ENCODE peak calls at places on chromosome 17, in four cellular contexts. R, Q, N and V are unnamed samples.

GRCh38 chr17:40373324-40373723 is 8.8 kb upstream of the GJD3 start:
- DNase-seq in R (no peak), Q (no peak), N (no peak), V (no peak)

GRCh38 chr17:15886221-15886620 is 58.7 kb upstream of the ADORA2B start:
- DNase-seq in R (no peak), Q (no peak), N (no peak), V (no peak)

GRCh38 chr17:37475713-37476420 is 13.8 kb upstream of the DUSP14 start:
- DNase-seq in R (no peak), Q (no peak), N (no peak), V (no peak)

GRCh38 chr17:50511058-50511457 is 2.8 kb downstream of the MYCBPAP start:
- DNase-seq in R (peak), Q (no peak), N (no peak), V (no peak)

GRCh38 chr17:15263206-15263579 is 1.9 kb downstream of the PMP22 start:
- DNase-seq in R (no peak), Q (peak), N (peak), V (no peak)

GRCh38 chr17:35991075-35991474 is 4.5 kb upstream of the CCL14 start:
- DNase-seq in R (no peak), Q (no peak), N (no peak), V (no peak)

GRCh38 chr17:16649585-16649984 is 4.1 kb downstream of the ZNF624 start:
- DNase-seq in R (no peak), Q (no peak), N (no peak), V (no peak)

GRCh38 chr17:66571745-66572144 is 263.2 kb upstream of the CACNG5 start:
- DNase-seq in R (no peak), Q (no peak), N (no peak), V (no peak)

GRCh38 chr17:8789743-8790142 is 9.4 kb downstream of the MFSD6L start:
- DNase-seq in R (no peak), Q (no peak), N (no peak), V (no peak)

GRCh38 chr17:65801513-65801912 is 240.1 kb upstream of the AXIN2 start:
- DNase-seq in R (no peak), Q (no peak), N (no peak), V (no peak)

GRCh38 chr17:38925263-38925995 is at the start of gene LASP1NB:
- DNase-seq in R (no peak), Q (no peak), N (no peak), V (peak)

GRCh38 chr17:55285340-55286301 is 20.9 kb downstream of the HLF start:
- DNase-seq in R (no peak), Q (peak), N (peak), V (no peak)

GRCh38 chr17:68155692-68156091 is 92.2 kb upstream of the AMZ2 start:
- DNase-seq in R (no peak), Q (no peak), N (no peak), V (no peak)

GRCh38 chr17:29176500-29177351 is 3.5 kb downstream of the MYO18A start:
- DNase-seq in R (peak), Q (no peak), N (peak), V (peak)

GRCh38 chr17:36824678-36825091 is 112.6 kb upstream of the LHX1 start:
- DNase-seq in R (no peak), Q (no peak), N (no peak), V (no peak)

GRCh38 chr17:72498671-72499210 is 377.9 kb downstream of the SOX9 start:
- DNase-seq in R (no peak), Q (no peak), N (no peak), V (no peak)

GRCh38 chr17:70099267-70099666 is 24.2 kb downstream of the KCNJ16 start:
- DNase-seq in R (no peak), Q (no peak), N (no peak), V (no peak)

GRCh38 chr17:80708497-80708896 is 163.9 kb downstream of the RPTOR start:
- DNase-seq in R (no peak), Q (no peak), N (no peak), V (no peak)

GRCh38 chr17:39174907-39175694 is 9.1 kb upstream of the ARL5C start:
- DNase-seq in R (peak), Q (peak), N (peak), V (peak)

DNA sequence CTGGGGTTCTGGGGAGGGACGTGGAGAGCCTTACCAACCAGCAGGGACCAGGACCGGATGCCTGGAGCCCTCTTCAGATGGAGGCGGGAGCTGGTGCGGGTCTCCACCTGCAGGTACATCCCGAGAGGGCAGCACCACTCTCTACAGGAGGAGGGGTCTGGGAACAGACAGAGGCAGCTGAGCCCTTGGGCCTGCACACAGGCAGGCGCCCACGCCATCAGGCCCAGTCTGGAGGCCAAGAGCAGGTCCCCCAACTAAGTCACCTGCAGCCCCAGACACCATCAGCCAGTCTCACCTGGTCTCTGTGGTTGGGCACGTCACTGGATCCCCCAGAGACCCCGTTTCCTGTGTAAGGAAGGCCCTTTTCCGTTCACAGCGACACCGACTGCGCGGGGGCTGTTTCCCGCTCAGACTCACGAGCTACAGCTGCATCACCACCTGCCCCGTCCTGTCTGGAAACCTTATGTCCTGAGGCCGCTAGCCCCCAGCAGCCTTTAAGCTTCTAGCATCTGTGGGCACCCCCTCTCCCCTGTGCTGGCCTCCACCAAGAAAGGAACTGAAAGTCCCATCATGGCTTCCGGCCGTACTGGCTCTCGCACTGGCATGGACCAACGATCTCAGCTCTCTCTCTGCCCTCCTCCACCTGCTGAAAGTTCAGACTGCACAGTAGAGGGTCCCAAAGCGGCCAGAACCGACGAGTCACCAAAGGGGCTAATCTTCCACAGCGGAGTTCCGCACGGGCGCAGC is 1.2 kb downstream of the CYBC1 start:
- DNase-seq in R (peak), Q (no peak), N (no peak), V (peak)
- H3K4me3 ChIP-seq in R (peak), Q (peak), N (peak), V (peak)

GRCh38 chr17:78341559-78342437 is 18.1 kb downstream of the SOCS3 start:
- DNase-seq in R (no peak), Q (peak), N (no peak), V (no peak)

GRCh38 chr17:78343099-78343432 is 16.8 kb downstream of the SOCS3 start:
- DNase-seq in R (peak), Q (no peak), N (peak), V (no peak)

GRCh38 chr17:78338860-78339259 is 21.0 kb downstream of the SOCS3 start:
- DNase-seq in R (peak), Q (no peak), N (no peak), V (no peak)

GRCh38 chr17:78342438-78343098 is 17.3 kb downstream of the SOCS3 start:
- DNase-seq in R (no peak), Q (no peak), N (no peak), V (no peak)

DNA sequence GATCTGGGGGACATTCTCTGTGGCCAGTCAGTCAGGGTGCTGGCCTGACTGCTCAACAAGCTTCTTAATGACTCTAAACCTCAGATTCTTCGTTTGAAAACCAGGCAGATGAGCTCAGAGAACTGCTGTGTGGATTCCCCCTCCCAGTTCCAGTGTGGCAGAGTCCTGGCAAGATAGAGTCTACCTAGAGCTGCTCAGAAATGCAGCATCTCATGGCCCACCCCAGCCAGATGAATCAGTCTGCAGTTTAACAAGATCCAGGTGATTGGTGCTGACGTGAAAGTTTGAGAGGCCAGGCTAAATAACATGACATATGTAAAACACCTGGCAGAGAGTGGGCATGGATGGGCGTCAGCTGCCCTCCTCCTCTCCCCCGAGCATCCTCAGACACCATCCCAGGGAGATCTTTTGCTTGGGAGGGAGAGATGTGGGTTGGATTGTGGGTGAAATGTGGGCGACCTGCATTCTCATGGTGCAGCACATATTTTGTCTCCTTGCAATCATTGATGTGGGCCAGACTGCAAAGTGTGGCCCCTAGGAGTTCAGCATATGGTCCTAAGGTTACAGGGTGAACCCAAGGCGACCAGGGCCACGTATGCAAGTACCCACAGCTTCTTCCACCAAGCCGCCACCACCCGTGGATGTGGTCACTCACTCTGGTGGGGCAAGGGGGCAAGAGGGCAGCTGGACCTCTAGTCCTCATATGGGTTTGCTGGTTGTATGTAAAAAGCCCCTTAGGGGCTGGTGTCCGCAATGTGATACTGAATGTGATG is 19.5 kb downstream of the SOCS3 start:
- DNase-seq in R (peak), Q (no peak), N (no peak), V (no peak)
- H3K4me3 ChIP-seq in R (no peak), Q (no peak), N (no peak), V (no peak)

DNA sequence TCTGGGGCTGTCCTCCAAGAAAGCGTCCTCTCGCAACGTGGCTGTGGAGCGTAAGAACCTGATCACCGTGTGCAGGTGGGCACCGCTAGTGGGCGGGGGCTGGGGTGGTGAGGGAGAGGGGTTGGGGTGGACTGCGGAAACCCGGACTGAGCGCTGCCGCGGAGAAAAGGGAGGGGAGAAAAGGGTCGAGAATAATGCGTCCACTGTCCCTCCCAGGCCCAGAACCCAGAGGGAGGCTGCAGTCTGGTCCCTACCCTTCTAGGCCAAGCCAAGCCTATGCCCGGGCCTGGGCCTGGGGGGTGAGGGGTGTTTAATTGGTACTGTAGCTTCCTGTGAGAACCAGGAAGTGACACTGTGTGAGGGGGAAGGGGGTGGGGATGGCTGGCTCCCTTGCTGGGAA is 464 bp downstream of the RUNDC3A start:
- DNase-seq in R (no peak), Q (no peak), N (no peak), V (no peak)
- H3K4me3 ChIP-seq in R (no peak), Q (peak), N (no peak), V (peak)

DNA sequence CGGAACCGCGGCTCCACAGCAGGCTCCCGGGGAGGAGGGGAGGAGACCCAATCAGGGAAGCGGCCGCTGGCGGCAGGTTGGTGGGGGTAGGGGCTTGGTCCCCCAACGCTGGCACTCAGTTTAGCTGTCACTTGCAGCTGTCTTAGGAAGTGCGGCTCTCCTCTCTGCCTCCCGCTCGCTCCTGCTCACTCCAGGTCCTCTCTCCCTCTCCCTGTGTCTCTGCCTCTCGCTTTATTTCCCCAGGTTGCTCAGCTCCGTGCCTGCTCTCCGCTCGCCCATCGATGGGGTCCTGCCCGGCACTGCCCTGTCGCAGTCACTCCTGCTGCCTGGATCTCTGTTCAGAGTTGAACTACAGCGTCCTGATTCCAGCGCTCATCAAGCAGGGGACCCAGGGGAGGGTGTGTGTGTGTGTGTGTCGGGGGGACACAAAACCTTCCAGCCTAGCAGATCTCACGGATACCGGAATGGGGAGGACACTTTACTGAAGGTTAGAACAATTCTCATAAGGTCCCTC is 145.6 kb downstream of the ENGASE start:
- DNase-seq in R (no peak), Q (no peak), N (no peak), V (no peak)
- H3K4me3 ChIP-seq in R (no peak), Q (no peak), N (no peak), V (no peak)

GRCh38 chr17:63447688-63448005 is 1.5 kb upstream of the CYB561 start:
- DNase-seq in R (no peak), Q (no peak), N (no peak), V (no peak)
- H3K4me3 ChIP-seq in R (peak), Q (no peak), N (no peak), V (no peak)

GRCh38 chr17:58325289-58325726 is 3.3 kb downstream of the TSPOAP1 start:
- DNase-seq in R (peak), Q (no peak), N (no peak), V (no peak)

GRCh38 chr17:58323420-58324408 is 4.9 kb downstream of the TSPOAP1 start:
- DNase-seq in R (peak), Q (no peak), N (no peak), V (no peak)

GRCh38 chr17:58322581-58323419 is 5.8 kb downstream of the TSPOAP1 start:
- DNase-seq in R (peak), Q (no peak), N (no peak), V (no peak)

GRCh38 chr17:58325976-58326468 is 2.6 kb downstream of the TSPOAP1 start:
- DNase-seq in R (peak), Q (no peak), N (no peak), V (no peak)

DNA sequence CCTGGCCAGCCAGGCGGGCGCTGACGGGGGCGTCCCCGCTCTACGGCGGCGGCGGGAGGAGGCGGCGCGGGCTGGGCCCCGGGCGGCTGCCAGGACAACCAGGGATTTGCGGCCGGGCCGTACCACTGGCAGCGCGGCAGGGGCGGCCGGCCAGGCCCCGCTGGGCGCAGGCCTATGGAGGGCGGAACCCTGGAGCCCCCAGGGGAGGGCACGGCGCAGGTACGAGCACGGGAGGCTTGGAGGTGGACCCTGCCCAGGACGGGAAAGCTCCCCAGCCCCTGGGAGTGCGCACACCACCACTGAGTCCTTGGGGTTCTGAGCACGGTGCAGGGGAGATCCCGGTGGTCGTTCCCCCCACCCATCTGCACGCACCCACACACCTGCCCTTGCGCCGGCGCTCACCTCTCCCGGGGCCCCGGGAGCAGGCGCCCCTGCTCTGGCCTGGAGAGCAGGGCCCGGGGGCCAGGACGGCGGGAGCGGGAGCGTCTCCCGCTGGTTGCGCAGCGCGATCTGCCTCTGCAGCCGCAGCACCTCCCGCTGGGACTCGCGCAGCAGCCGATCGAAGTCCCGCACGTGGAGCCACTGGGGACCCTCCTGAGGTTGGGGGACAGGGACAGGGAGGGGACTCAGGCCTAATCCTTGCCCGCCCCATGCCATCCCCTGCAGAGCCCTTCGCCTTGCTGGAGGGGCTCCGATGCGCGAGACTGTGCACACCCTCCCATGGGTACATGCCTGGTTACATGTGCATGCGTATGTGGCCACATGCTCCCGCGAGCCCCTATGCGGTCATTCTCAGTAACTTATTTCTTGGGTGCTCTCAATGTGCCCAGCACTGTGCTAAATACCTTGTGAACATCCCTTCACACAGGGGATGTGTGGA is 3.9 kb downstream of the TSPOAP1 start:
- DNase-seq in R (peak), Q (no peak), N (no peak), V (no peak)
- H3K4me3 ChIP-seq in R (no peak), Q (peak), N (peak), V (no peak)

GRCh38 chr17:2852729-2853110 is 56.5 kb downstream of the RAP1GAP2 start:
- DNase-seq in R (no peak), Q (no peak), N (no peak), V (no peak)
- H3K4me3 ChIP-seq in R (peak), Q (peak), N (peak), V (peak)

DNA sequence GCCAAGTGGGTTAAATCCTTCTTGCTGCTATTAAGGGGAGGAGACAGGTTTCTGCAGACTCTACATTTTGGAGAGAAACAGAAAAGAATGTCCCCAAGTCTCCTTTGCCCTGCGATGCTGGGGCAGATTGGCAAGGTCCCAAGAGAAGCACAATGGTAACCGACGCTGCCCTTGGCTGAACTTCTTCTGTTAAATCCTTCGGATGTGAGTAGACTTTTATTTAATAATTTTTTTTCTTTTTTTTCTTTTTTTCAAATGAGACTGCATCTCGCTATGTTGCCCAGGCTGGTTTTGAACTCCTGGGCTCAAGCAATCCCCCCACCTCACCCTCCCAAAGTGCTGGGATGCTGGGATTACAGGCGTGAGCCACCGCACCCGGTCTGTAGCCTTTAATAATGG is 13.9 kb downstream of the ATP5PD start:
- DNase-seq in R (no peak), Q (no peak), N (no peak), V (no peak)
- H3K4me3 ChIP-seq in R (peak), Q (peak), N (no peak), V (no peak)

GRCh38 chr17:20925954-20926353 is 116.9 kb downstream of the USP22 start:
- DNase-seq in R (no peak), Q (no peak), N (no peak), V (no peak)
- H3K4me3 ChIP-seq in R (no peak), Q (no peak), N (no peak), V (no peak)